ENCODE peak calls at places on chromosomes 4 and X, in eight cellular contexts. F is esophagus squamous epithelium, K is body of pancreas, G is thoracic aorta, L is GM23248, E is HepG2, P is A549, Y is heart left ventricle. T is an unnamed sample. For H3K4me1, the result is how much of the 10 kb centered on the place peaks cover.

GRCh38 chr4:26020083-26020668 is 106.2 kb downstream of the SMIM20 start:
- DNase-seq in G (no peak), F (no peak), K (no peak), P (no peak), Y (no peak), L (peak), E (no peak), T (no peak)

GRCh38 chr4:15677507-15677988 is 4.1 kb upstream of the FAM200B start:
- DNase-seq in L (peak), Y (no peak), G (no peak), E (peak), P (peak), F (no peak), K (peak), T (no peak)

GRCh38 chr4:138630666-138631065 is 384.9 kb upstream of the NOCT start:
- DNase-seq in P (no peak), G (no peak), L (no peak), Y (no peak), E (no peak), K (no peak), F (no peak), T (no peak)

GRCh38 chr4:67680568-67681222 is 20.3 kb downstream of the UBA6 start:
- DNase-seq in G (no peak), F (no peak), Y (no peak), P (no peak), L (peak), K (no peak), E (peak), T (no peak)

GRCh38 chrX:4043951-4044350 is 330.5 kb upstream of the PRKX start:
- DNase-seq in Y (no peak), E (no peak), F (no peak), L (no peak), P (no peak), G (no peak), K (no peak), T (no peak)

GRCh38 chr4:96162631-96163030 is 322.7 kb downstream of the PDHA2 start:
- DNase-seq in F (no peak), G (no peak), P (no peak), E (no peak), L (no peak), K (no peak), Y (no peak), T (no peak)

GRCh38 chr4:94457692-94458106 is 6.0 kb downstream of the PDLIM5 start:
- DNase-seq in L (no peak), F (no peak), K (no peak), P (no peak), Y (peak), G (no peak), E (no peak), T (peak)

GRCh38 chr4:186719925-186720694 is 3.5 kb downstream of the FAT1 start:
- DNase-seq in E (no peak), P (peak), Y (no peak), K (no peak), L (peak), F (no peak), G (no peak), T (no peak)

GRCh38 chr4:38757945-38758344 is 24.8 kb downstream of the TLR10 start:
- DNase-seq in F (no peak), K (peak), P (peak), E (no peak), Y (no peak), L (no peak), G (no peak), T (no peak)

GRCh38 chr4:102422843-102423242 is 77.6 kb upstream of the SLC39A8 start:
- DNase-seq in F (no peak), E (no peak), Y (no peak), L (no peak), K (no peak), G (no peak), P (no peak), T (no peak)

GRCh38 chr4:142467086-142467485 is 379.0 kb downstream of the INPP4B start:
- DNase-seq in P (no peak), F (no peak), Y (no peak), K (no peak), L (no peak), G (no peak), E (no peak), T (no peak)

GRCh38 chrX:2766921-2767320 is 15.1 kb downstream of the XG start:
- DNase-seq in Y (no peak), L (peak), G (no peak), F (no peak), P (no peak), K (no peak), E (no peak), T (no peak)

GRCh38 chrX:46840946-46841740 is 4.3 kb downstream of the RP2 start:
- DNase-seq in Y (no peak), G (no peak), K (peak), F (no peak), E (no peak), L (peak), P (no peak), T (peak)

GRCh38 chrX:140712413-140713173 is 3.0 kb downstream of the LINC00632 start:
- DNase-seq in P (peak), G (peak), F (no peak), K (peak), E (no peak), L (peak), Y (peak), T (peak)

GRCh38 chrX:2536974-2537373 is 36.2 kb upstream of the DHRSX start:
- DNase-seq in P (no peak), K (no peak), F (no peak), Y (peak), G (no peak), L (no peak), E (no peak), T (no peak)

GRCh38 chrX:47200385-47201150 is 6.9 kb downstream of the UBA1 start:
- DNase-seq in F (no peak), K (no peak), G (no peak), P (peak), E (peak), Y (no peak), L (peak), T (peak)

GRCh38 chr4:39308576-39308975 is 57.6 kb downstream of the RFC1 start:
- DNase-seq in E (no peak), K (no peak), F (no peak), P (no peak), G (no peak), Y (peak), L (no peak), T (no peak)

GRCh38 chrX:95218964-95219363 is 1465.7 kb upstream of the DIAPH2 start:
- DNase-seq in P (no peak), Y (no peak), K (no peak), F (no peak), G (no peak), L (no peak), E (no peak), T (no peak)

GRCh38 chr4:107896158-107896645 is 35.1 kb upstream of the CYP2U1 start:
- DNase-seq in G (no peak), F (no peak), P (peak), K (no peak), L (peak), E (peak), Y (no peak), T (no peak)

GRCh38 chr4:113955948-113956347 is 23.5 kb downstream of the ARSJ start:
- DNase-seq in Y (no peak), E (no peak), G (no peak), K (no peak), F (no peak), P (no peak), L (no peak), T (no peak)

GRCh38 chr4:148116264-148116663 is 325.9 kb downstream of the NR3C2 start:
- DNase-seq in E (no peak), L (peak), P (no peak), Y (no peak), F (no peak), K (no peak), G (no peak), T (peak)

GRCh38 chrX:150503898-150504219 is 64.6 kb upstream of the MTM1 start:
- DNase-seq in P (no peak), G (no peak), L (no peak), E (no peak), F (no peak), Y (no peak), K (peak), T (no peak)

GRCh38 chrX:48474127-48474526 is 1.9 kb upstream of the FTSJ1 start:
- DNase-seq in F (no peak), G (no peak), E (no peak), K (no peak), L (peak), Y (no peak), P (peak), T (no peak)

GRCh38 chr4:114087596-114088230 is 108.3 kb upstream of the ARSJ start:
- DNase-seq in Y (no peak), K (no peak), P (no peak), L (peak), G (no peak), F (no peak), E (no peak), T (no peak)

GRCh38 chrX:134546187-134546586 is 86.2 kb downstream of the HPRT1 start:
- DNase-seq in K (no peak), L (no peak), P (no peak), E (no peak), F (no peak), Y (no peak), G (no peak), T (no peak)

GRCh38 chr4:121154103-121154515 is 10.0 kb downstream of the TNIP3 start:
- DNase-seq in L (no peak), Y (no peak), P (no peak), K (no peak), E (no peak), G (no peak), F (no peak), T (no peak)
- H3K4me1 ChIP-seq in L (under half), Y (under half), P (under half), K (under half), E (under half), G (under half), F (under half), T (under half)

DNA sequence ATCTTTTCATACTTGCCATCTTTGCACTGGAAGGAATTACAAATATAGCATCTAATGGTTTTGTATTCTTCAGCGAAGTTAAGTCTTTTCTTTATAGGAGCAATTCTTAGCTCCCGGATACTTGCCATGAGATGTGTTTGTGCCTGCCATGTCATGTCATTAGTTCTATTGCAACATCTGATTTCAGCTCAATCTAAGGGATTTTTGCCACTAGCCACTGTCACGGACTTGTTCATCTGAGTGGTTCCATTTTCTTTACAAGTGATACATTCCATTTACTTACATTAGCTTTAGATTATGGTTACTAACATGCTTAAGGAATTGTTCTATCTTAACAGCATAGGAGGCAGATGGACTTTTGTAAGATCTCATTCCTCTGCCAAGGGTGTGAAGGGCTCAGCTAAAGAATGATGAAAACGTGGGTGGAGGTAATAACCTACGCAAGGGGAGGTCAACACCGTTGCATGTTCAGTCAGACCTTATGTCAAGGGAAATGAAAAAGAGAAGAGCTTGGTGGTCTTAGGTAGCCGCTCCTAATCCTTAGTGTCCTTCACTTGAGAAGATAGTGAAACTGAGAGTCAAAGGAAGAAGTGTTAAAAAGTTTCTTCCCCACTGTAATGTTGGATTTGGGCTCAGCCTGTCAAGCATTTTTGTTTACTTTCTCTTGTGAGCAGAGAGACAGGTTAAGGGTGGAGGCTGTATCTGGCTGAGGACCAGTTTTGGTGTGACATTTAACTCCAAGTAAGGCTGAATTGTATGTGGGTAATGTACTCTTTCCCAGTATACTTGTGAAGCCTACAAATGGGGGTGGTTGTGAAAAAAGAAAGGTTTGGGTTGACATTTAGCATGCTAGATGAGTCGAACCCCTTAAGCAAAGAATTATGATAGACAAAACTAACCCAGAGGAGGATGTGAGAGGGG is 3.6 kb upstream of the KLHL2 start:
- DNase-seq in Y (no peak), G (no peak), F (no peak), P (no peak), K (no peak), E (no peak), L (no peak), T (no peak)
- H3K27ac ChIP-seq in Y (no peak), G (no peak), F (peak), P (no peak), K (no peak), E (no peak), L (peak), T (no peak)

GRCh38 chrX:40816906-40817305 is 81.6 kb upstream of the MED14 start:
- DNase-seq in G (no peak), K (no peak), Y (no peak), P (no peak), L (no peak), E (no peak), F (no peak), T (no peak)

GRCh38 chrX:40818236-40818635 is 82.9 kb upstream of the MED14 start:
- DNase-seq in L (no peak), G (no peak), P (no peak), F (no peak), Y (no peak), K (no peak), E (no peak), T (no peak)

GRCh38 chrX:40827331-40827730 is 92.0 kb upstream of the MED14 start:
- DNase-seq in P (no peak), K (no peak), Y (no peak), L (no peak), F (no peak), G (no peak), E (no peak), T (no peak)

DNA sequence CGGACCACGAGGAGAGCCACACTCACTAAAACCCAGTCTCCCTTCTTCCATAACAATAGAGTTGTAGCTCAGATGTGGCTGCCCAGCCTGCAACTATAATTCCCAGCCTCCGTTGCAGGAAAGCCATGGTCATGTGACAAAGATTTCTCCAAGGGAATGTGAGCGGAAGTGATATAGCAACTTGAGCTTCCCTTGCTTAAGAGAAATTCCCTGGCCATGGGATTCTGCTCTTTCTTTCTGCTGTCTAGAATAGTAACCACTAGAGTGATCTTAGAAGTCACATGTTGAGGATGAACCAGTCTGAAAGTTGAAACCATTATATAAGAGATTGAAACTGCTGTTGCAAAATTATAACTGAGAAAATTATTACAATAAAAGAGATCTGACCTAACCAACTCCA is 86.4 kb upstream of the MED14 start:
- DNase-seq in Y (no peak), E (no peak), F (no peak), K (no peak), P (no peak), L (no peak), G (no peak), T (no peak)
- H3K4me1 ChIP-seq in Y (under half), E (under half), F (under half), K (under half), P (under half), L (under half), G (under half), T (under half)

GRCh38 chr4:128653514-128654420 is 155.7 kb upstream of the JADE1 start:
- DNase-seq in P (no peak), F (no peak), Y (peak), L (peak), K (peak), E (no peak), G (no peak), T (no peak)
- H3K27ac ChIP-seq in P (peak), F (peak), Y (peak), L (no peak), K (no peak), E (no peak), G (no peak), T (peak)

GRCh38 chr4:153507679-153508073 is 41.5 kb downstream of the TMEM131L start:
- DNase-seq in P (no peak), G (no peak), K (peak), L (no peak), Y (no peak), E (no peak), F (no peak), T (no peak)
- H3K4me1 ChIP-seq in P (under half), G (under half), K (half or more), L (under half), Y (under half), E (half or more), F (under half), T (under half)